ENCODE peak calls at places on chromosome 12, in four cellular contexts. R is Peyer's patch; B is astrocyte; Q is effector memory CD4-positive, alpha-beta T cell. U is an unnamed sample.

GRCh38 chr12:91817512-91817911 is 328.1 kb downstream of the BTG1 start:
- DNase-seq in B (peak; percentile 54), R (no peak), Q (no peak), U (no peak)

GRCh38 chr12:98373019-98373554 is 142.3 kb upstream of the TMPO start:
- DNase-seq in B (peak; percentile 25), Q (no peak), R (no peak), U (peak; percentile 43)

GRCh38 chr12:15209782-15210181 is 11.4 kb downstream of the RERG start:
- DNase-seq in Q (no peak), B (peak; percentile 87), R (no peak), U (no peak)

GRCh38 chr12:9090220-9090619 is 25.5 kb downstream of the A2M start:
- DNase-seq in Q (no peak), R (no peak), B (no peak), U (no peak)

GRCh38 chr12:103877934-103878510 is 37.0 kb upstream of the NT5DC3 start:
- DNase-seq in Q (peak; percentile 38), B (peak; percentile 31), R (peak; percentile 40), U (peak; percentile 35)

GRCh38 chr12:52672321-52672933 is 7.8 kb downstream of the KRT1 start:
- DNase-seq in R (no peak), Q (no peak), B (peak; percentile 22), U (no peak)

GRCh38 chr12:95443458-95443857 is 30.5 kb upstream of the METAP2 start:
- DNase-seq in R (no peak), Q (no peak), B (no peak), U (no peak)

GRCh38 chr12:71954040-71954649 is 15.5 kb downstream of the TPH2 start:
- DNase-seq in B (no peak), Q (no peak), R (no peak), U (no peak)

GRCh38 chr12:6791931-6792520 is 2.7 kb downstream of the CD4 start:
- DNase-seq in R (no peak), B (no peak), Q (no peak), U (no peak)

GRCh38 chr12:94710933-94711332 is 60.6 kb upstream of the TMCC3 start:
- DNase-seq in B (no peak), Q (no peak), R (peak; percentile 59), U (peak; percentile 25)

GRCh38 chr12:5803532-5803931 is 141.5 kb downstream of the ANO2 start:
- DNase-seq in R (no peak), Q (no peak), B (no peak), U (no peak)

GRCh38 chr12:109648446-109648980 is 65.1 kb upstream of the FAM222A start:
- DNase-seq in B (no peak), Q (no peak), R (no peak), U (no peak)

GRCh38 chr12:7009512-7009911 is 8.8 kb downstream of the LPCAT3 start:
- DNase-seq in B (no peak), R (no peak), Q (no peak), U (no peak)

GRCh38 chr12:21941522-21942376 is 523 bp upstream of the ABCC9 start:
- DNase-seq in Q (no peak), B (peak; percentile 35), R (no peak), U (no peak)

GRCh38 chr12:53399896-53400295 is 19.9 kb downstream of the SP1 start:
- DNase-seq in Q (no peak), R (no peak), B (no peak), U (no peak)

GRCh38 chr12:6182279-6182898 is 17.8 kb upstream of the CD9 start:
- DNase-seq in R (no peak), Q (no peak), B (peak; percentile 65), U (no peak)

GRCh38 chr12:4289334-4289878 is 15.8 kb downstream of the CCND2 start:
- DNase-seq in Q (no peak), R (no peak), B (no peak), U (no peak)

GRCh38 chr12:7060353-7060954 is at the start of gene C1S:
- DNase-seq in Q (no peak), B (peak; percentile 92), R (no peak), U (peak; percentile 37)

GRCh38 chr12:3170423-3171194 is 93.4 kb downstream of the TSPAN9 start:
- DNase-seq in B (peak; percentile 95), R (no peak), Q (no peak), U (no peak)

GRCh38 chr12:29769162-29769820 is 14.5 kb downstream of the TMTC1 start:
- DNase-seq in B (peak; percentile 87), R (no peak), Q (no peak), U (no peak)

GRCh38 chr12:104352106-104352713 is 48.7 kb downstream of the EID3 start:
- DNase-seq in B (peak; percentile 36), R (no peak), Q (no peak), U (no peak)

GRCh38 chr12:29566441-29566840 is 69.0 kb upstream of the OVCH1 start:
- DNase-seq in R (no peak), B (peak; percentile 83), Q (no peak), U (no peak)

GRCh38 chr12:84910549-84911241 is 1.9 kb downstream of the SLC6A15 start:
- DNase-seq in B (peak; percentile 22), R (no peak), Q (no peak), U (no peak)

GRCh38 chr12:42921741-42922511 is 332.4 kb upstream of the PRICKLE1 start:
- DNase-seq in B (peak; percentile 79), Q (no peak), R (no peak), U (no peak)
- H3K4me3 ChIP-seq in B (no peak overlapping the region), Q (no peak overlapping the region), R (no peak overlapping the region), U (no peak overlapping the region)

GRCh38 chr12:28369483-28369882 is 179.2 kb downstream of the CCDC91 start:
- DNase-seq in Q (no peak), B (no peak), R (no peak), U (no peak)
- H3K9me3 ChIP-seq in Q (peaks cover 6% of the 10 kb centered on the region), B (peaks cover 13% of the 10 kb centered on the region), R (no peaks in the 10 kb centered on the region), U (no peaks in the 10 kb centered on the region)

DNA sequence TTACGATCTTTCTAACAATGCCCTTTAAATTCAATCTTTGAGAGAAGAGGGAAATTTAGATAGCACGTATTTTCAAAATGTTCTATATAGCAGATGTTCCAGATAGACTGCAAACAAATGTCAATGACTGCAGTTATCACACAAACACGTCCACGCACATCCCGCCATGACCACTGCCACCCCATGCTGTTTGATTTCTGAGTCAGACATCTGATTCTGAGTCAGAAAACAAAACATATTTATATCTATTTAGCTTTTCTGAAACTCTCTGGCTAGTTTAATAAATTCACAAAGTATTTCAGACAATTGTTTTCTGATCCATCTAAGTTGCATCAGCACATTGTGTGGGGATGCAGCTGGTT is 105.9 kb upstream of the BCAT1 start:
- DNase-seq in R (peak; percentile 44), B (peak; percentile 29), Q (no peak), U (no peak)
- H3K4me3 ChIP-seq in R (peak overlapping the region; percentile 48), B (no peak overlapping the region), Q (peak overlapping the region; percentile 44), U (no peak overlapping the region)

GRCh38 chr12:31850268-31850667 is 108.9 kb upstream of the RESF1 start:
- DNase-seq in R (no peak), Q (no peak), B (no peak), U (no peak)
- H3K9me3 ChIP-seq in R (no peaks in the 10 kb centered on the region), Q (no peaks in the 10 kb centered on the region), B (peaks cover 10% of the 10 kb centered on the region), U (peaks cover 3% of the 10 kb centered on the region)

DNA sequence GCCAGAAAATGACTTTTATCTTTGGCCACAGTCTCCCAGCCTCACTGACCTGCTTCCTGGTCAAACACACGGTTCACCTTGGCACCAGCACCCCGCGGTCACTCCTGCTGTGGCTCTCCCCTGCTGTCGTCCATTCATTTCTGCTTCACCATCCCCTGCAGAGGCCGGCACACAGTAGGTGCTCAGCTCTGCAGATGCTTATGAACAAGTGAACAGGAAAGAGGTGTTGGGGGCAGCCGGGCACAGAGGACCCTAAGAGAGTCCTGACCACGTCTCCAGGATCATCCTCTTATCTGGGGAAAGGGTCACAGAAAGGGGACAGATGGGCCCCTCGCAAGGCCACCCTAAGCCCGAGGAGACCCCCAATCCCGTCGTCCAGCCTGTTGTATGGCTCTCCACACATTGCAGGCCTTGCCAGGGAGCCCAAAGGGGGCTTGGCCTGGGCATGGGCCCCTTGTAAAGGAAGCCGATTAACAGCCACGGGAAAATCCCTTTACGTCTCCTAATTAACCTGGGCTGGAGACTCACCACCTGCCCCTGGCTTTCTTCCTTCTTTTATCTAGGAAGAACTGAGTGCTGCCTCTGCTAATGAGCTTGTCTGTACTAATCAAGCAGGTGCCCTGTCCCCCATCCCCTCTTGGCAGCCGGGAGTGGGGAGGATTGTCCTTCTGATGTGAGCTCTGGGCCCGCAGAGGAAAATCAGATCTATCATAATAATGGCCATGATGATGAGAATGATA is 119.1 kb downstream of the AACS start:
- DNase-seq in B (no peak), Q (no peak), R (no peak), U (no peak)
- H3K4me3 ChIP-seq in B (no peak overlapping the region), Q (no peak overlapping the region), R (no peak overlapping the region), U (no peak overlapping the region)

DNA sequence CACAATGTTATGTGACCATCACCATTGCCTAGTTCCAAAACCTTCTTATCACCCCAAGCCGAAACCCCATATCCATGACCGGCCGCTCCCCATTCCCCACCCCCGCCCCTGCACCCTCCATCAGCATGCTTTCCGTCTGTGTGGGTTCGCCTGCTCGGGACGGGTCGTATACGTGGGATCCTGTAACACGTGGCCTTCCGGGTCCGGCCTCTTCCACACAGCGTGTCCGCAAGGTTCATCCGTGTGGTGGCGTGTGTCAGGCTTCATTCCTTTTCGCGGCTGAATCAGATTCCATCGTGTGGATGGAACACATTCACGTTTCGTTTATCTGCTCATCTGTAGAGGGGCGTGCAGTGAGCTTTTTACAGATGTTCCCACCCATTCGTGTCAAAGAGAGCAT is 41.4 kb downstream of the RIMBP2 start:
- DNase-seq in B (no peak), Q (no peak), R (no peak), U (no peak)
- H3K9me3 ChIP-seq in B (peaks cover 8% of the 10 kb centered on the region), Q (no peaks in the 10 kb centered on the region), R (no peaks in the 10 kb centered on the region), U (peaks cover 32% of the 10 kb centered on the region)

GRCh38 chr12:47789141-47789540 is 16.1 kb downstream of the SLC48A1 start:
- DNase-seq in R (no peak), Q (no peak), B (no peak), U (no peak)
- H3K4me3 ChIP-seq in R (no peak overlapping the region), Q (no peak overlapping the region), B (no peak overlapping the region), U (no peak overlapping the region)

GRCh38 chr12:132295101-132295526 is 34.3 kb downstream of the GALNT9 start:
- DNase-seq in B (no peak), R (no peak), Q (no peak), U (no peak)
- H3K9me3 ChIP-seq in B (peaks cover 6% of the 10 kb centered on the region), R (no peaks in the 10 kb centered on the region), Q (no peaks in the 10 kb centered on the region), U (no peaks in the 10 kb centered on the region)

U was measured in iPS DF 6.9.